ENCODE peak calls at places on chromosomes 3 and 15, in five cellular contexts. One of them, this sample, is unnamed.
A peak's percentile ranks its signal among the peaks of the same experiment; 100 is the strongest.

GRCh38 chr15:31352283-31352880 is 25.7 kb downstream of the KLF13 start:
- DNase-seq in keratinocyte: no peak
- DNase-seq in left ventricle myocardium inferior: peak; percentile 84
- DNase-seq in hepatocyte: no peak
- DNase-seq in vagina: no peak
- DNase-seq in this sample: no peak

GRCh38 chr15:83200162-83200561 is 7.5 kb downstream of the HDGFL3 start:
- DNase-seq in keratinocyte: no peak
- DNase-seq in left ventricle myocardium inferior: no peak
- DNase-seq in hepatocyte: no peak
- DNase-seq in vagina: no peak
- DNase-seq in this sample: no peak

GRCh38 chr15:77533530-77533929 is 99.2 kb downstream of the LINGO1 start:
- DNase-seq in keratinocyte: no peak
- DNase-seq in left ventricle myocardium inferior: no peak
- DNase-seq in hepatocyte: peak; percentile 43
- DNase-seq in vagina: no peak
- DNase-seq in this sample: no peak

GRCh38 chr3:184186184-184186901 is at the start of gene ABCF3:
- DNase-seq in keratinocyte: no peak
- DNase-seq in left ventricle myocardium inferior: peak; percentile 46
- DNase-seq in hepatocyte: no peak
- DNase-seq in vagina: no peak
- DNase-seq in this sample: peak; percentile 63

GRCh38 chr3:179768080-179768479 is 115.2 kb downstream of the USP13 start:
- DNase-seq in keratinocyte: no peak
- DNase-seq in left ventricle myocardium inferior: no peak
- DNase-seq in hepatocyte: peak; percentile 64
- DNase-seq in vagina: no peak
- DNase-seq in this sample: peak; percentile 35

GRCh38 chr15:89121414-89121813 is 33.2 kb downstream of the ABHD2 start:
- DNase-seq in keratinocyte: no peak
- DNase-seq in left ventricle myocardium inferior: no peak
- DNase-seq in hepatocyte: peak; percentile 77
- DNase-seq in vagina: no peak
- DNase-seq in this sample: peak; percentile 78

GRCh38 chr15:27538325-27538724 is 560.8 kb downstream of the OCA2 start:
- DNase-seq in keratinocyte: no peak
- DNase-seq in left ventricle myocardium inferior: no peak
- DNase-seq in hepatocyte: no peak
- DNase-seq in vagina: no peak
- DNase-seq in this sample: no peak

GRCh38 chr3:67000006-67000405 is 1.9 kb downstream of the KBTBD8 start:
- DNase-seq in keratinocyte: no peak
- DNase-seq in left ventricle myocardium inferior: no peak
- DNase-seq in hepatocyte: no peak
- DNase-seq in vagina: no peak
- DNase-seq in this sample: no peak

GRCh38 chr15:98648654-98649537 is 557 bp downstream of the IGF1R start:
- DNase-seq in keratinocyte: no peak
- DNase-seq in left ventricle myocardium inferior: peak; percentile 58
- DNase-seq in hepatocyte: peak; percentile 79
- DNase-seq in vagina: no peak
- DNase-seq in this sample: peak; percentile 47

GRCh38 chr3:46090161-46090591 is 62.9 kb upstream of the XCR1 start:
- DNase-seq in keratinocyte: no peak
- DNase-seq in left ventricle myocardium inferior: no peak
- DNase-seq in hepatocyte: no peak
- DNase-seq in vagina: no peak
- DNase-seq in this sample: no peak

GRCh38 chr3:120425877-120426276 is 24.9 kb downstream of the FSTL1 start:
- DNase-seq in keratinocyte: no peak
- DNase-seq in left ventricle myocardium inferior: no peak
- DNase-seq in hepatocyte: peak; percentile 52
- DNase-seq in vagina: no peak
- DNase-seq in this sample: no peak

GRCh38 chr3:120348981-120349818 is at the start of gene LRRC58:
- DNase-seq in keratinocyte: peak; percentile 55
- DNase-seq in left ventricle myocardium inferior: peak; percentile 91
- DNase-seq in hepatocyte: peak; percentile 98
- DNase-seq in vagina: no peak
- DNase-seq in this sample: peak; percentile 89

GRCh38 chr3:85837402-85837801 is 878.6 kb downstream of the CADM2 start:
- DNase-seq in keratinocyte: no peak
- DNase-seq in left ventricle myocardium inferior: no peak
- DNase-seq in hepatocyte: no peak
- DNase-seq in vagina: no peak
- DNase-seq in this sample: no peak

GRCh38 chr15:39429898-39430357 is 151.0 kb upstream of the THBS1 start:
- DNase-seq in keratinocyte: no peak
- DNase-seq in left ventricle myocardium inferior: no peak
- DNase-seq in hepatocyte: peak; percentile 19
- DNase-seq in vagina: no peak
- DNase-seq in this sample: no peak

GRCh38 chr15:39432007-39432406 is 148.9 kb upstream of the THBS1 start:
- DNase-seq in keratinocyte: no peak
- DNase-seq in left ventricle myocardium inferior: no peak
- DNase-seq in hepatocyte: no peak
- DNase-seq in vagina: no peak
- DNase-seq in this sample: no peak

GRCh38 chr15:39432935-39433334 is 147.9 kb upstream of the THBS1 start:
- DNase-seq in keratinocyte: no peak
- DNase-seq in left ventricle myocardium inferior: no peak
- DNase-seq in hepatocyte: no peak
- DNase-seq in vagina: no peak
- DNase-seq in this sample: no peak

GRCh38 chr15:39431371-39431770 is 149.5 kb upstream of the THBS1 start:
- DNase-seq in keratinocyte: no peak
- DNase-seq in left ventricle myocardium inferior: no peak
- DNase-seq in hepatocyte: no peak
- DNase-seq in vagina: no peak
- DNase-seq in this sample: no peak

GRCh38 chr15:39430389-39430788 is 150.5 kb upstream of the THBS1 start:
- DNase-seq in keratinocyte: no peak
- DNase-seq in left ventricle myocardium inferior: no peak
- DNase-seq in hepatocyte: no peak
- DNase-seq in vagina: no peak
- DNase-seq in this sample: no peak
- H3K4me1 ChIP-seq in keratinocyte: peaks cover 17% of the 10 kb centered on the region
- H3K4me1 ChIP-seq in left ventricle myocardium inferior: peaks cover 87% of the 10 kb centered on the region
- H3K4me1 ChIP-seq in hepatocyte: peaks cover 14% of the 10 kb centered on the region
- H3K4me1 ChIP-seq in vagina: peaks cover 27% of the 10 kb centered on the region
- H3K4me1 ChIP-seq in this sample: no peaks in the 10 kb centered on the region

GRCh38 chr15:44727462-44728231 is 8.7 kb upstream of the TRIM69 start:
- DNase-seq in keratinocyte: no peak
- DNase-seq in left ventricle myocardium inferior: no peak
- DNase-seq in hepatocyte: no peak
- DNase-seq in vagina: no peak
- DNase-seq in this sample: no peak
- H3K4me1 ChIP-seq in keratinocyte: peaks cover 40% of the 10 kb centered on the region
- H3K4me1 ChIP-seq in left ventricle myocardium inferior: peaks cover 65% of the 10 kb centered on the region
- H3K4me1 ChIP-seq in hepatocyte: peaks cover 6% of the 10 kb centered on the region
- H3K4me1 ChIP-seq in vagina: peaks cover 51% of the 10 kb centered on the region
- H3K4me1 ChIP-seq in this sample: peaks cover 20% of the 10 kb centered on the region

GRCh38 chr15:34361278-34361677 is 5.7 kb downstream of the LPCAT4 start:
- DNase-seq in keratinocyte: no peak
- DNase-seq in left ventricle myocardium inferior: no peak
- DNase-seq in hepatocyte: no peak
- DNase-seq in vagina: no peak
- DNase-seq in this sample: no peak
- H3K4me1 ChIP-seq in keratinocyte: peaks cover 20% of the 10 kb centered on the region
- H3K4me1 ChIP-seq in left ventricle myocardium inferior: peaks cover 18% of the 10 kb centered on the region
- H3K4me1 ChIP-seq in hepatocyte: peaks cover 6% of the 10 kb centered on the region
- H3K4me1 ChIP-seq in vagina: peaks cover 22% of the 10 kb centered on the region
- H3K4me1 ChIP-seq in this sample: peaks cover 8% of the 10 kb centered on the region

DNA sequence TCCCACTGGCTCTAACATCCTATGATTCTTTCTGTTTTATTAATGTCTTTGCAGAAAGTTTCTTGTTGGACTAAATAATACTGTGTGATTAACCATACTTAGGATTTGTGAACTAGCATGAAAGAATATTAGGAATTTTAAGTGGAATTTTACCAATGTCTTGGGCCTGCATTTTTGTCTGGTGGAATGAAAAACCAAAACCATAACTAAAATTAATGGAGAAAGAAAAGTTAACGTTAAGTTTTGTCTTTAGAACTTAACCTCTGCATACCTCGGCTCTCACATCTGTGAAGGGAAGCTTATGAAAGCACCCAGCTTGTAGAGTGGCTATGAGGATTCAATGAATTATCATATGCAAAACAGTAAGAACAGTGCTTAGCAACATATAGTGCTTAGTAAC is 6.5 kb downstream of the FBN1 start:
- DNase-seq in keratinocyte: no peak
- DNase-seq in left ventricle myocardium inferior: no peak
- DNase-seq in hepatocyte: no peak
- DNase-seq in vagina: no peak
- DNase-seq in this sample: no peak
- H3K4me1 ChIP-seq in keratinocyte: peaks cover 3% of the 10 kb centered on the region
- H3K4me1 ChIP-seq in left ventricle myocardium inferior: peaks cover 38% of the 10 kb centered on the region
- H3K4me1 ChIP-seq in hepatocyte: no peaks in the 10 kb centered on the region
- H3K4me1 ChIP-seq in vagina: peaks cover 48% of the 10 kb centered on the region
- H3K4me1 ChIP-seq in this sample: no peaks in the 10 kb centered on the region

GRCh38 chr15:63818628-63819027 is 15.1 kb downstream of the HERC1 start:
- DNase-seq in keratinocyte: no peak
- DNase-seq in left ventricle myocardium inferior: no peak
- DNase-seq in hepatocyte: no peak
- DNase-seq in vagina: no peak
- DNase-seq in this sample: no peak
- H3K4me1 ChIP-seq in keratinocyte: no peaks in the 10 kb centered on the region
- H3K4me1 ChIP-seq in left ventricle myocardium inferior: peaks cover 95% of the 10 kb centered on the region
- H3K4me1 ChIP-seq in hepatocyte: no peaks in the 10 kb centered on the region
- H3K4me1 ChIP-seq in vagina: peaks cover 70% of the 10 kb centered on the region
- H3K4me1 ChIP-seq in this sample: peaks cover 4% of the 10 kb centered on the region

GRCh38 chr3:129182390-129183180 is 1.1 kb downstream of the CNBP start:
- DNase-seq in keratinocyte: no peak
- DNase-seq in left ventricle myocardium inferior: no peak
- DNase-seq in hepatocyte: no peak
- DNase-seq in vagina: no peak
- DNase-seq in this sample: no peak

GRCh38 chr3:129184396-129184656 is 630 bp upstream of the CNBP start:
- DNase-seq in keratinocyte: no peak
- DNase-seq in left ventricle myocardium inferior: no peak
- DNase-seq in hepatocyte: peak; percentile 39
- DNase-seq in vagina: no peak
- DNase-seq in this sample: peak; percentile 45

GRCh38 chr3:129185774-129186173 is 2.1 kb upstream of the CNBP start:
- DNase-seq in keratinocyte: no peak
- DNase-seq in left ventricle myocardium inferior: no peak
- DNase-seq in hepatocyte: no peak
- DNase-seq in vagina: no peak
- DNase-seq in this sample: no peak

GRCh38 chr3:129181834-129182233 is 1.9 kb downstream of the CNBP start:
- DNase-seq in keratinocyte: no peak
- DNase-seq in left ventricle myocardium inferior: no peak
- DNase-seq in hepatocyte: no peak
- DNase-seq in vagina: no peak
- DNase-seq in this sample: no peak

DNA sequence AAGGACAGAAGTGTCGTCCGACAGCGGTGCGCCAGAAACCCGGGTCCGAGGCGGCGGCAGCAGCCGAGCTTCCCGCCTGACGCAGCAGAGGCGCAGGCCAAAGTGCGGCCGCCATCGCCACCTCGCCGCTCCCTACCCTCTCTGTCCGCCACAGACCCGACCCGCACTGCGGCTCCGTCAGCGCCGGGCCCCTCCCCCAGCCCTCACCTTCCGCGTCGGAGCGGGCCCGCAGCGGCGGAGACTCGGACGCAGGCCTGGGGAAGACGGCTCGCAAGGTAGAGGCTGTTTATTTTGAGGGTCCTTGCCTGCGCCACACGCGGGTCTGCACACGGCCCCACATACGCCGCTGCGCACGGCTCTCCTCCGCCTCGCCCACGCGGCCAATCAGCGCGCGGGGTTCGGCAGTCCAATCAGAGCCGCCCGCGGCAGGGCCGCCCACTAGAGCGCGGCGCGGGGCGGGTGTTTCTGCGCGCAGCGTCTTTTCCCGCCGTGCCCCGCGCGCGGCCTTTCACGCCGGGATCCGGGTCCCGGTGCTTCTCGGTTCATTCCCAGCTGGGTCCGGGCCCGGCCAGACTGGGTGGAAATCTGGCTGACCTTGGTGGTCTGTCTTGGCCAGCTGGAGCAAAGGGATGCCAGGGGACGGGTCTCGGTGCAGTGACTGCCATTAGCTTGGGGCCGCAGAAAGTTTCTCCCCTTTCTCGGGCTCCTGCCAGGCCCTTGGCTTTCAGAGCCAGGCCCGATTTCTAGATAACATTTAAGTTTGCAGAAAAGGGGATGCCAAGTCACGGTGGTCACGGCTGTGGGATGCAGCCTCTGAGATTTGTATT is at the start of gene CNBP:
- DNase-seq in keratinocyte: no peak
- DNase-seq in left ventricle myocardium inferior: peak; percentile 95
- DNase-seq in hepatocyte: peak; percentile 99
- DNase-seq in vagina: no peak
- DNase-seq in this sample: peak; percentile 93
- H3K4me1 ChIP-seq in keratinocyte: peaks cover 25% of the 10 kb centered on the region
- H3K4me1 ChIP-seq in left ventricle myocardium inferior: peaks cover 79% of the 10 kb centered on the region
- H3K4me1 ChIP-seq in hepatocyte: peaks cover 27% of the 10 kb centered on the region
- H3K4me1 ChIP-seq in vagina: peaks cover 49% of the 10 kb centered on the region
- H3K4me1 ChIP-seq in this sample: peaks cover 30% of the 10 kb centered on the region

GRCh38 chr15:73941044-73941443 is 14.8 kb downstream of the LOXL1 start:
- DNase-seq in keratinocyte: no peak
- DNase-seq in left ventricle myocardium inferior: peak; percentile 12
- DNase-seq in hepatocyte: peak; percentile 68
- DNase-seq in vagina: no peak
- DNase-seq in this sample: no peak
- H3K4me1 ChIP-seq in keratinocyte: peaks cover 23% of the 10 kb centered on the region
- H3K4me1 ChIP-seq in left ventricle myocardium inferior: peaks cover 56% of the 10 kb centered on the region
- H3K4me1 ChIP-seq in hepatocyte: peaks cover 59% of the 10 kb centered on the region
- H3K4me1 ChIP-seq in vagina: peaks cover 46% of the 10 kb centered on the region
- H3K4me1 ChIP-seq in this sample: no peaks in the 10 kb centered on the region

GRCh38 chr3:111749171-111750170 is 109.6 kb upstream of the PHLDB2 start:
- DNase-seq in keratinocyte: no peak
- DNase-seq in left ventricle myocardium inferior: no peak
- DNase-seq in hepatocyte: no peak
- DNase-seq in vagina: no peak
- DNase-seq in this sample: no peak
- H3K4me1 ChIP-seq in keratinocyte: peaks cover 50% of the 10 kb centered on the region
- H3K4me1 ChIP-seq in left ventricle myocardium inferior: peaks cover 9% of the 10 kb centered on the region
- H3K4me1 ChIP-seq in hepatocyte: peaks cover 11% of the 10 kb centered on the region
- H3K4me1 ChIP-seq in vagina: peaks cover 33% of the 10 kb centered on the region
- H3K4me1 ChIP-seq in this sample: no peaks in the 10 kb centered on the region